ENCODE peak calls at places on chromosomes 2 and 18, in four cellular contexts. One of them, this sample, is unnamed.

GRCh38 chr2:160232905-160233475 is 32.9 kb upstream of the ITGB6 start:
- DNase-seq in GM23248: no peak
- DNase-seq in PC-3: no peak
- DNase-seq in MM.1S: no peak
- DNase-seq in this sample: no peak

GRCh38 chr2:12883911-12884310 is 167.2 kb downstream of the TRIB2 start:
- DNase-seq in PC-3: no peak
- DNase-seq in GM23248: peak; percentile 49
- DNase-seq in MM.1S: no peak
- DNase-seq in this sample: no peak

GRCh38 chr2:239602290-239603282 is 201.8 kb upstream of the HDAC4 start:
- DNase-seq in GM23248: no peak
- DNase-seq in MM.1S: no peak
- DNase-seq in PC-3: no peak
- DNase-seq in this sample: no peak

GRCh38 chr2:149330127-149331022 is at the start of gene LYPD6:
- DNase-seq in GM23248: peak; percentile 90
- DNase-seq in PC-3: peak; percentile 87
- DNase-seq in MM.1S: peak; percentile 84
- DNase-seq in this sample: peak; percentile 92

GRCh38 chr18:634551-635045 is 22.9 kb upstream of the TYMS start:
- DNase-seq in PC-3: peak; percentile 51
- DNase-seq in MM.1S: no peak
- DNase-seq in GM23248: peak; percentile 33
- DNase-seq in this sample: peak; percentile 6

GRCh38 chr2:178627401-178627800 is 147.1 kb downstream of the PLEKHA3 start:
- DNase-seq in PC-3: no peak
- DNase-seq in GM23248: no peak
- DNase-seq in MM.1S: no peak
- DNase-seq in this sample: no peak

GRCh38 chr18:24006731-24007308 is 7.7 kb upstream of the TTC39C start:
- DNase-seq in MM.1S: no peak
- DNase-seq in PC-3: peak; percentile 16
- DNase-seq in GM23248: peak; percentile 31
- DNase-seq in this sample: no peak

GRCh38 chr2:59886758-59887157 is 666.7 kb downstream of the BCL11A start:
- DNase-seq in PC-3: no peak
- DNase-seq in GM23248: no peak
- DNase-seq in MM.1S: no peak
- DNase-seq in this sample: no peak

GRCh38 chr18:7497081-7497480 is 70.0 kb upstream of the PTPRM start:
- DNase-seq in MM.1S: no peak
- DNase-seq in GM23248: no peak
- DNase-seq in PC-3: no peak
- DNase-seq in this sample: no peak

GRCh38 chr2:80007722-80008503 is 296.6 kb downstream of the LRRTM1 start:
- DNase-seq in MM.1S: no peak
- DNase-seq in PC-3: no peak
- DNase-seq in GM23248: no peak
- DNase-seq in this sample: peak; percentile 83

GRCh38 chr2:222424729-222425671 is 657 bp downstream of the SGPP2 start:
- DNase-seq in MM.1S: peak; percentile 14
- DNase-seq in GM23248: no peak
- DNase-seq in PC-3: no peak
- DNase-seq in this sample: peak; percentile 44

GRCh38 chr2:61177727-61178549 is 15.9 kb downstream of the C2orf74 start:
- DNase-seq in PC-3: peak; percentile 19
- DNase-seq in MM.1S: peak; percentile 33
- DNase-seq in GM23248: peak; percentile 58
- DNase-seq in this sample: no peak

GRCh38 chr18:46291149-46291548 is 187.0 kb downstream of the HAUS1 start:
- DNase-seq in GM23248: no peak
- DNase-seq in PC-3: no peak
- DNase-seq in MM.1S: no peak
- DNase-seq in this sample: no peak

GRCh38 chr2:196941398-196942078 is 15.0 kb upstream of the PGAP1 start:
- DNase-seq in GM23248: no peak
- DNase-seq in PC-3: no peak
- DNase-seq in MM.1S: no peak
- DNase-seq in this sample: no peak

GRCh38 chr2:96251721-96252292 is 14.0 kb downstream of the TMEM127 start:
- DNase-seq in GM23248: peak; percentile 81
- DNase-seq in PC-3: peak; percentile 70
- DNase-seq in MM.1S: no peak
- DNase-seq in this sample: peak; percentile 73

GRCh38 chr2:208407667-208408066 is 1.1 kb downstream of the PTH2R start:
- DNase-seq in MM.1S: no peak
- DNase-seq in GM23248: peak; percentile 21
- DNase-seq in PC-3: peak; percentile 55
- DNase-seq in this sample: peak; percentile 43
- TF ChIP-seq EZH2phosphoT487 in MM.1S: no peak
- TF ChIP-seq EZH2phosphoT487 in GM23248: no peak
- TF ChIP-seq EZH2phosphoT487 in PC-3: no peak
- TF ChIP-seq EZH2phosphoT487 in this sample: no peak

DNA sequence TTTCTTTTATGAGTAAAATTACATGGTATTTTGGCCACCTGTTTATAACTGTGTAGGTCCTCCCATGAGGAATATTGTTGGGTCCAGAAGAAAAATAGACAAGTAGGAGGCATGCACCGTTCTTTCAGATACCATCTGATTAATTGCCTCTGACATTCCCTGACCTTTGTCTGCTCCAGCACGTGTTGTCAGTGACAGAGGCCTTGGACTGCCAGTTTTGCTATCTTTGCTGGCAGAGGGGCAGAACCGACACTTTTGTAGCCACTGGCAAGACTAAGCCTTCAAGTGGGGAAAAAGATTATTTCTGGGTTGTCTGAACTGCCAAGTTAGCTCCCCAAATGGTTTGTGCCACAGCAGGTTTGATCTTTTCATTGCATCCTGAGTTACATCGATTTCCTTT is 276.9 kb downstream of the CAMKMT start:
- DNase-seq in PC-3: no peak
- DNase-seq in GM23248: no peak
- DNase-seq in MM.1S: no peak
- DNase-seq in this sample: peak; percentile 12
- H4K20me1 ChIP-seq in PC-3: no peaks in the 10 kb centered on the region
- H4K20me1 ChIP-seq in GM23248: no peaks in the 10 kb centered on the region
- H4K20me1 ChIP-seq in MM.1S: no peaks in the 10 kb centered on the region
- H4K20me1 ChIP-seq in this sample: no peaks in the 10 kb centered on the region

GRCh38 chr2:152486737-152487063 is 151.7 kb downstream of the FMNL2 start:
- DNase-seq in GM23248: no peak
- DNase-seq in PC-3: no peak
- DNase-seq in MM.1S: no peak
- DNase-seq in this sample: no peak

GRCh38 chr2:152488075-152488474 is 153.1 kb downstream of the FMNL2 start:
- DNase-seq in GM23248: no peak
- DNase-seq in MM.1S: no peak
- DNase-seq in PC-3: no peak
- DNase-seq in this sample: no peak

GRCh38 chr2:152486048-152486736 is 151.2 kb downstream of the FMNL2 start:
- DNase-seq in PC-3: no peak
- DNase-seq in MM.1S: no peak
- DNase-seq in GM23248: no peak
- DNase-seq in this sample: no peak

GRCh38 chr2:152491139-152491472 is 156.1 kb downstream of the FMNL2 start:
- DNase-seq in MM.1S: no peak
- DNase-seq in GM23248: no peak
- DNase-seq in PC-3: no peak
- DNase-seq in this sample: peak; percentile 34

GRCh38 chr2:152489364-152489763 is 154.4 kb downstream of the FMNL2 start:
- DNase-seq in PC-3: no peak
- DNase-seq in GM23248: no peak
- DNase-seq in MM.1S: no peak
- DNase-seq in this sample: no peak
- H3K4me1 ChIP-seq in PC-3: no peaks in the 10 kb centered on the region
- H3K4me1 ChIP-seq in GM23248: peaks cover 20% of the 10 kb centered on the region
- H3K4me1 ChIP-seq in MM.1S: no peaks in the 10 kb centered on the region
- H3K4me1 ChIP-seq in this sample: peaks cover 57% of the 10 kb centered on the region

DNA sequence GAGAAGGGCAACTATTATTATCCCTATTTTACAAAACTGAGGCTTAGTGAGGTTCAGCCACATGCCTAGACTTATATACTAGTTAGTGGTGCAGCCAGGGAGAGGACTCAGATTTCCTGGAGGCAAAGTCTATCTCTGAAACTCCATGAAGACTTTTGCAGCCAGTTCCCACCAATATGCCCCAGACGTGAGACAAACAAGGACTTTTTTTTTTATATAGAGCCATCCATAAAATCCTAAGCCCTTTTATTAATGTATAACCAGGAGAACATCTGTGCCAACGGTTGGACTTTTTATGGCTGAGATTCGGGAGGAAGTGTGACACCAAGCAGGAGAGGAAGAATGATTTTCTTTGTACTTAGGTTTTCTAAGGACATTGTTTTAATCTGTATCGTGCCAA is 29.9 kb downstream of the LIPG start:
- DNase-seq in PC-3: no peak
- DNase-seq in GM23248: no peak
- DNase-seq in MM.1S: no peak
- DNase-seq in this sample: no peak
- TF ChIP-seq EZH2phosphoT487 in PC-3: no peak
- TF ChIP-seq EZH2phosphoT487 in GM23248: no peak
- TF ChIP-seq EZH2phosphoT487 in MM.1S: no peak
- TF ChIP-seq EZH2phosphoT487 in this sample: no peak

GRCh38 chr2:10794891-10795290 is 17.7 kb downstream of the PDIA6 start:
- DNase-seq in MM.1S: no peak
- DNase-seq in PC-3: no peak
- DNase-seq in GM23248: no peak
- DNase-seq in this sample: no peak

GRCh38 chr2:10800163-10800562 is 12.4 kb downstream of the PDIA6 start:
- DNase-seq in PC-3: no peak
- DNase-seq in GM23248: no peak
- DNase-seq in MM.1S: no peak
- DNase-seq in this sample: no peak

GRCh38 chr2:10795508-10796046 is 17.0 kb downstream of the PDIA6 start:
- DNase-seq in MM.1S: no peak
- DNase-seq in PC-3: no peak
- DNase-seq in GM23248: no peak
- DNase-seq in this sample: no peak

GRCh38 chr2:10798783-10799182 is 13.8 kb downstream of the PDIA6 start:
- DNase-seq in GM23248: no peak
- DNase-seq in MM.1S: no peak
- DNase-seq in PC-3: no peak
- DNase-seq in this sample: peak; percentile 41

DNA sequence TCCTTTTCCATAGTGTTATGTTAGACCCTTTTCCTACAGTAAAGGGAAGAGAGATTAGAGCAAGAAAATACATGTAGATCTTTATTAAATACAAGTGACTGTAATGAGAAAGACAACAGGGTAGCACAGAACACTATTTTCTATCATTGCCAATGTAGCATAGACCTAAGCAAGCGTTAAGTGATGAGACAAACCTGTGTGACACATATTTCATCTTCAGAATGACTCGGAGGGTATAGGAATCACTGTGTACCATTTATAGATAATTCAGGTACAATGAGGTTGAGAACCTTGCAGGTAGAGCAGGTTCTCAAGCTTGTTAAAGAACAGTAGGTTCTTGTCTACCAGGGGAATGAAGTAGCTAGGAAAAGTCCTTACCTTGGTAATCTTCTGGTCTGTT is 15.9 kb downstream of the PDIA6 start:
- DNase-seq in MM.1S: no peak
- DNase-seq in PC-3: no peak
- DNase-seq in GM23248: no peak
- DNase-seq in this sample: no peak
- H4K20me1 ChIP-seq in MM.1S: peaks cover 18% of the 10 kb centered on the region
- H4K20me1 ChIP-seq in PC-3: peaks cover 40% of the 10 kb centered on the region
- H4K20me1 ChIP-seq in GM23248: no peaks in the 10 kb centered on the region
- H4K20me1 ChIP-seq in this sample: peaks cover 47% of the 10 kb centered on the region

DNA sequence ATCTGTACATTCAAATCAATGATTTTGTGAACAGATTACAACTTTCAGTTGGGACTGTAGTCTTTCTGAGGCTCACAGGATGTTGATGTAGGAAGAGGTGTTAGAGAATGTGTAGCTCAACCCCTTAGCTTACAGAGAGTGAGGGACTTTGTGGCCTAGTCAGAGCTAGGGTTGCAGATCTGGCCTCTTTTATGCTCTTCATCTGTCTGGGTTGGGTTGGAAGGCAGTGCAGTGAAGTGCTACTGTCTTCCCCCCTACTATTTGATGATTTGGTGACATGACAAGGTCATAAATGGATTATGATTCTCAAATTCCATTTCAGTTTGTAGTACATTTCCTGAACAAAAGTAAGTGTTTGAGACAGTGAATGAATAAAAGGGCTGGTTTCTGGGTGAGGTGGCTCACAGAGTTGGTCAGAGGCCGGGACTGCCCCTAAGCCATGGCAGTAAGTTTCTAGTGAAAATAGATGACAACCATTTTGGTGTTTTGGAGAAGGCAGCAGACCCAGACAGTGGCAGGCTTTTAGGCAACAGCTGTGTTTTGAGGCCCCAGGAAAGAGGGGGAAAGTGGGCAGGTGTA is 21.6 kb downstream of the MAP4K4 start:
- DNase-seq in PC-3: peak; percentile 32
- DNase-seq in MM.1S: no peak
- DNase-seq in GM23248: peak; percentile 50
- DNase-seq in this sample: no peak
- H3K4me1 ChIP-seq in PC-3: peaks cover 23% of the 10 kb centered on the region
- H3K4me1 ChIP-seq in MM.1S: no peaks in the 10 kb centered on the region
- H3K4me1 ChIP-seq in GM23248: peaks cover 40% of the 10 kb centered on the region
- H3K4me1 ChIP-seq in this sample: peaks cover 11% of the 10 kb centered on the region

DNA sequence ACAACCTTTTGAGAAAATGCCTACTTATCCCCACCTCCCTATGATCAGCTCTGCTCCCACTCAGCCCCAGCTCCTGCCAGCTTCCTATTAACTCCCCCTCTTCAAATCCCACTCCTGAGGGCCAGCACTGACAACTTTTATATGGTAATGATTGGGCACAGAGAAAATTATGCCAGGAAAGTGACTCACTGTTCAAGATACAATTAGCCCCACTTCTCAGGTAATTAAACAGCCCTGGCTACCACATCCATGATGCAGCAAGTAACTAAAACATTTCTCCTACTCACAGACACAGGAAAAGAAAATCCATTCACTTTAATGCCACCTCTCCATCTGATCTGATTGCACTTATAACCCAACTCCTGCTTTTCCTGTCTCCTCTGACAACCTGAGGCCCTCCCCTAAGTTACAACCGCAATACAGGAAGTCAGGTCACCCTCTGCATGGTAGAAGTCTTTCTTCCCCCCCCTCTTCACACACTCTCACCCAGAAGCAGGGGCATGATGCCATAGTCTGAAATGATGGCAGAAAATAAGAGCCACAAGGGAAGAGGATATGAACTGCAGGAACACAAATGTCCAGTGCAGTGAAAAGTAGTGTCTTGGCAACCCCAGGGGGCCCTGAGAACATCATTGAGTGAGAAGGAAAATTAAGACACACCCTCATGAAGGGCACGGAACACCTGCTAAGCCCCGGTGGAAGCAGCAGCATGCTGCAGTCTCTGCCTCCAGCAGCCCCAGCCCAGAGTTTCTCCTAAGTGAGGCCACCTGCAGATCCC is 54.4 kb downstream of the STK39 start:
- DNase-seq in MM.1S: no peak
- DNase-seq in GM23248: no peak
- DNase-seq in PC-3: peak; percentile 42
- DNase-seq in this sample: no peak
- TF ChIP-seq EZH2phosphoT487 in MM.1S: no peak
- TF ChIP-seq EZH2phosphoT487 in GM23248: no peak
- TF ChIP-seq EZH2phosphoT487 in PC-3: no peak
- TF ChIP-seq EZH2phosphoT487 in this sample: no peak

GRCh38 chr2:235692671-235693171 is 198.9 kb downstream of the AGAP1 start:
- DNase-seq in GM23248: no peak
- DNase-seq in PC-3: no peak
- DNase-seq in MM.1S: no peak
- DNase-seq in this sample: no peak
- H4K20me1 ChIP-seq in GM23248: peaks cover 8% of the 10 kb centered on the region
- H4K20me1 ChIP-seq in PC-3: peaks cover 12% of the 10 kb centered on the region
- H4K20me1 ChIP-seq in MM.1S: no peaks in the 10 kb centered on the region
- H4K20me1 ChIP-seq in this sample: peaks cover 74% of the 10 kb centered on the region

This sample was measured in neural progenitor cell.